ENCODE peak calls at places on chromosomes 16 and 17, in four cellular contexts. One of them, this sample, is unnamed.

GRCh38 chr17:75181608-75182318 is 996 bp downstream of the SUMO2 start:
- DNase-seq in MM.1S: peak; percentile 39
- DNase-seq in breast epithelium: no peak
- DNase-seq in H1: no peak
- DNase-seq in this sample: peak; percentile 55

GRCh38 chr17:21510686-21511367 is 134.7 kb downstream of the KCNJ12 start:
- DNase-seq in breast epithelium: no peak
- DNase-seq in H1: no peak
- DNase-seq in MM.1S: no peak
- DNase-seq in this sample: no peak

GRCh38 chr16:4142268-4142667 is 26.0 kb upstream of the ADCY9 start:
- DNase-seq in MM.1S: no peak
- DNase-seq in H1: no peak
- DNase-seq in breast epithelium: no peak
- DNase-seq in this sample: no peak

GRCh38 chr17:78392295-78392694 is 13.8 kb downstream of the PGS1 start:
- DNase-seq in MM.1S: no peak
- DNase-seq in H1: no peak
- DNase-seq in breast epithelium: no peak
- DNase-seq in this sample: no peak

GRCh38 chr16:89150090-89150835 is 21.3 kb upstream of the CDH15 start:
- DNase-seq in MM.1S: no peak
- DNase-seq in breast epithelium: no peak
- DNase-seq in H1: no peak
- DNase-seq in this sample: no peak

GRCh38 chr17:43924558-43924957 is 17.2 kb upstream of the MPP2 start:
- DNase-seq in breast epithelium: no peak
- DNase-seq in H1: no peak
- DNase-seq in MM.1S: no peak
- DNase-seq in this sample: no peak

GRCh38 chr17:21817791-21818364 is 125.6 kb downstream of the KCNJ18 start:
- DNase-seq in breast epithelium: no peak
- DNase-seq in H1: no peak
- DNase-seq in MM.1S: no peak
- DNase-seq in this sample: no peak

GRCh38 chr17:73956595-73957465 is 246.6 kb upstream of the RPL38 start:
- DNase-seq in MM.1S: peak; percentile 9
- DNase-seq in breast epithelium: no peak
- DNase-seq in H1: peak; percentile 94
- DNase-seq in this sample: peak; percentile 61

GRCh38 chr17:77565166-77565565 is 393.3 kb upstream of the TNRC6C start:
- DNase-seq in H1: no peak
- DNase-seq in MM.1S: no peak
- DNase-seq in breast epithelium: no peak
- DNase-seq in this sample: no peak

GRCh38 chr16:27326738-27327585 is 13.2 kb downstream of the IL4R start:
- DNase-seq in H1: peak; percentile 88
- DNase-seq in MM.1S: no peak
- DNase-seq in breast epithelium: peak; percentile 54
- DNase-seq in this sample: peak; percentile 72

GRCh38 chr16:76535-77272 is 1.3 kb upstream of the MPG start:
- DNase-seq in breast epithelium: no peak
- DNase-seq in MM.1S: no peak
- DNase-seq in H1: no peak
- DNase-seq in this sample: no peak

GRCh38 chr16:87854907-87855683 is 14.2 kb downstream of the SLC7A5 start:
- DNase-seq in MM.1S: no peak
- DNase-seq in H1: no peak
- DNase-seq in breast epithelium: no peak
- DNase-seq in this sample: no peak

GRCh38 chr16:3051009-3051408 is 4.6 kb downstream of the MMP25 start:
- DNase-seq in MM.1S: no peak
- DNase-seq in breast epithelium: no peak
- DNase-seq in H1: no peak
- DNase-seq in this sample: no peak

GRCh38 chr16:85650864-85651811 is 37.6 kb downstream of the GINS2 start:
- DNase-seq in breast epithelium: no peak
- DNase-seq in MM.1S: no peak
- DNase-seq in H1: no peak
- DNase-seq in this sample: peak; percentile 75

GRCh38 chr16:85562102-85562786 is 50.9 kb upstream of the GSE1 start:
- DNase-seq in MM.1S: no peak
- DNase-seq in H1: peak; percentile 45
- DNase-seq in breast epithelium: no peak
- DNase-seq in this sample: no peak

GRCh38 chr16:74450967-74451760 is 29.9 kb upstream of the CLEC18B start:
- DNase-seq in MM.1S: no peak
- DNase-seq in H1: no peak
- DNase-seq in breast epithelium: no peak
- DNase-seq in this sample: no peak
- H3K27ac ChIP-seq in MM.1S: no peak overlapping the region
- H3K27ac ChIP-seq in H1: no peak overlapping the region
- H3K27ac ChIP-seq in breast epithelium: no peak overlapping the region
- H3K27ac ChIP-seq in this sample: no peak overlapping the region

GRCh38 chr17:12631076-12631475 is 34.6 kb upstream of the MYOCD start:
- DNase-seq in breast epithelium: no peak
- DNase-seq in H1: no peak
- DNase-seq in MM.1S: no peak
- DNase-seq in this sample: no peak
- H3K27ac ChIP-seq in breast epithelium: no peak overlapping the region
- H3K27ac ChIP-seq in H1: no peak overlapping the region
- H3K27ac ChIP-seq in MM.1S: no peak overlapping the region
- H3K27ac ChIP-seq in this sample: no peak overlapping the region

GRCh38 chr17:70059076-70059475 is 15.9 kb upstream of the KCNJ16 start:
- DNase-seq in breast epithelium: no peak
- DNase-seq in H1: no peak
- DNase-seq in MM.1S: no peak
- DNase-seq in this sample: no peak
- H3K27ac ChIP-seq in breast epithelium: no peak overlapping the region
- H3K27ac ChIP-seq in H1: no peak overlapping the region
- H3K27ac ChIP-seq in MM.1S: no peak overlapping the region
- H3K27ac ChIP-seq in this sample: no peak overlapping the region

GRCh38 chr16:58030136-58030840 is 4.7 kb downstream of the MMP15 start:
- DNase-seq in MM.1S: no peak
- DNase-seq in H1: no peak
- DNase-seq in breast epithelium: no peak
- DNase-seq in this sample: peak; percentile 69

GRCh38 chr16:58031016-58031800 is 5.7 kb downstream of the MMP15 start:
- DNase-seq in breast epithelium: no peak
- DNase-seq in MM.1S: no peak
- DNase-seq in H1: no peak
- DNase-seq in this sample: peak; percentile 91

GRCh38 chr16:58034786-58035185 is 9.2 kb downstream of the MMP15 start:
- DNase-seq in H1: no peak
- DNase-seq in breast epithelium: no peak
- DNase-seq in MM.1S: no peak
- DNase-seq in this sample: no peak

GRCh38 chr16:58034128-58034685 is 8.7 kb downstream of the MMP15 start:
- DNase-seq in H1: no peak
- DNase-seq in breast epithelium: no peak
- DNase-seq in MM.1S: no peak
- DNase-seq in this sample: no peak

GRCh38 chr16:58032710-58033293 is 7.2 kb downstream of the MMP15 start:
- DNase-seq in H1: no peak
- DNase-seq in MM.1S: no peak
- DNase-seq in breast epithelium: no peak
- DNase-seq in this sample: peak; percentile 97
- H3K27ac ChIP-seq in H1: no peak overlapping the region
- H3K27ac ChIP-seq in MM.1S: no peak overlapping the region
- H3K27ac ChIP-seq in breast epithelium: no peak overlapping the region
- H3K27ac ChIP-seq in this sample: peak overlapping the region; percentile 70

GRCh38 chr16:9521749-9522370 is 430.4 kb downstream of the HAPSTR1 start:
- DNase-seq in breast epithelium: no peak
- DNase-seq in MM.1S: no peak
- DNase-seq in H1: no peak
- DNase-seq in this sample: no peak
- H3K27ac ChIP-seq in breast epithelium: no peak overlapping the region
- H3K27ac ChIP-seq in MM.1S: no peak overlapping the region
- H3K27ac ChIP-seq in H1: no peak overlapping the region
- H3K27ac ChIP-seq in this sample: no peak overlapping the region

GRCh38 chr17:62781356-62781755 is 26.8 kb downstream of the MARCHF10 start:
- DNase-seq in MM.1S: no peak
- DNase-seq in breast epithelium: no peak
- DNase-seq in H1: no peak
- DNase-seq in this sample: no peak

GRCh38 chr17:62780951-62781350 is 27.2 kb downstream of the MARCHF10 start:
- DNase-seq in breast epithelium: no peak
- DNase-seq in MM.1S: no peak
- DNase-seq in H1: no peak
- DNase-seq in this sample: no peak

GRCh38 chr17:62780273-62780672 is 27.8 kb downstream of the MARCHF10 start:
- DNase-seq in MM.1S: no peak
- DNase-seq in H1: no peak
- DNase-seq in breast epithelium: no peak
- DNase-seq in this sample: no peak

GRCh38 chr17:62782730-62783260 is 25.3 kb downstream of the MARCHF10 start:
- DNase-seq in H1: no peak
- DNase-seq in breast epithelium: no peak
- DNase-seq in MM.1S: no peak
- DNase-seq in this sample: no peak

GRCh38 chr17:62781826-62782225 is 26.3 kb downstream of the MARCHF10 start:
- DNase-seq in H1: no peak
- DNase-seq in breast epithelium: no peak
- DNase-seq in MM.1S: no peak
- DNase-seq in this sample: no peak
- H3K27ac ChIP-seq in H1: no peak overlapping the region
- H3K27ac ChIP-seq in breast epithelium: no peak overlapping the region
- H3K27ac ChIP-seq in MM.1S: no peak overlapping the region
- H3K27ac ChIP-seq in this sample: no peak overlapping the region

GRCh38 chr17:7932949-7933348 is 943 bp downstream of the CNTROB start:
- DNase-seq in MM.1S: no peak
- DNase-seq in breast epithelium: peak; percentile 56
- DNase-seq in H1: peak; percentile 46
- DNase-seq in this sample: no peak
- H3K27ac ChIP-seq in MM.1S: no peak overlapping the region
- H3K27ac ChIP-seq in breast epithelium: peak overlapping the region; percentile 83
- H3K27ac ChIP-seq in H1: no peak overlapping the region
- H3K27ac ChIP-seq in this sample: no peak overlapping the region

DNA sequence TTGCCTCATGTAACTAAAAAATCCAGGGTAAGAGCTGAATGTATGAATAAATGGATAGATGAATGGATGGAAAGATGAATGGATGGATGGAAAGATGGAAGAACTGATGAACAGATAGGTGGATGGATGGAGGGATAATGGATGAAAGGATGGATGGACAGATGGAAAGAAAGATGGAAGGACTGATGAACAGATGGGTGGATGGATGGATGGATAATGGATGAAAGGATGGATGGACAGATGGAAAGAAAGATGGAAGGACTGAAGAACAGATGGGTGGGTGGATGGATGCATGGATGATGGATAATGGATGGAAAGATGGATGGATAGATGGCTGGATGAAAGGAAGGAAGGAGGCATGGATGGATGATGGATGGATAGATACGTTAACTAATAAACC is 11.9 kb downstream of the CHD9NB start:
- DNase-seq in MM.1S: no peak
- DNase-seq in H1: no peak
- DNase-seq in breast epithelium: no peak
- DNase-seq in this sample: no peak
- H3K27ac ChIP-seq in MM.1S: no peak overlapping the region
- H3K27ac ChIP-seq in H1: no peak overlapping the region
- H3K27ac ChIP-seq in breast epithelium: peak overlapping the region; percentile 79
- H3K27ac ChIP-seq in this sample: no peak overlapping the region